ENCODE peak calls at places on chromosomes 2 and 18, in seven cellular contexts. V, A, I, F, U, K and Q are unnamed samples.

GRCh38 chr2:180980185-180980942 is at the start of gene UBE2E3:
- DNase-seq in V (peak; percentile 72), K (peak; percentile 54), U (peak; percentile 85), A (peak; percentile 82), I (peak; percentile 69), F (peak; percentile 88), Q (peak; percentile 82)

GRCh38 chr2:134869941-134870736 is 31.7 kb downstream of the ACMSD start:
- DNase-seq in V (peak; percentile 77), F (no peak), U (peak; percentile 52), K (no peak), I (no peak), A (no peak), Q (no peak)

GRCh38 chr2:218275368-218276072 is 5.2 kb downstream of the PNKD start:
- DNase-seq in I (no peak), U (no peak), K (no peak), A (no peak), F (no peak), V (no peak), Q (no peak)

GRCh38 chr2:155810411-155810810 is 522.1 kb downstream of the NR4A2 start:
- DNase-seq in A (no peak), F (no peak), U (no peak), V (no peak), I (no peak), K (no peak), Q (no peak)

GRCh38 chr18:34283506-34283905 is 58.8 kb upstream of the NOL4 start:
- DNase-seq in F (peak; percentile 18), A (no peak), U (no peak), V (no peak), I (no peak), K (no peak), Q (no peak)

GRCh38 chr2:228602277-228602676 is 420.8 kb upstream of the SPHKAP start:
- DNase-seq in F (no peak), K (no peak), I (no peak), U (peak; percentile 35), V (peak; percentile 34), A (no peak), Q (no peak)

GRCh38 chr2:189552334-189552990 is 28.1 kb downstream of the SLC40A1 start:
- DNase-seq in K (no peak), F (no peak), A (no peak), U (no peak), V (no peak), I (peak; percentile 31), Q (no peak)

GRCh38 chr2:238382381-238382781 is 44.3 kb upstream of the ASB1 start:
- DNase-seq in K (no peak), U (no peak), V (no peak), F (no peak), I (peak; percentile 7), A (no peak), Q (no peak)

GRCh38 chr2:192007819-192008218 is 160.9 kb upstream of the CAVIN2 start:
- DNase-seq in V (peak; percentile 65), K (no peak), F (no peak), A (no peak), U (peak; percentile 65), I (no peak), Q (no peak)

GRCh38 chr2:219627105-219628100 is at the start of gene SLC4A3:
- DNase-seq in I (peak; percentile 62), A (peak; percentile 43), F (peak; percentile 40), U (peak; percentile 22), V (peak; percentile 19), K (no peak), Q (no peak)

GRCh38 chr2:113324684-113325160 is 46.0 kb upstream of the PAX8 start:
- DNase-seq in F (peak; percentile 75), A (no peak), I (peak; percentile 38), K (peak; percentile 15), V (peak; percentile 48), U (peak; percentile 40), Q (peak; percentile 78)

GRCh38 chr2:11022064-11022463 is 110.3 kb downstream of the KCNF1 start:
- DNase-seq in I (no peak), U (no peak), A (no peak), K (no peak), V (no peak), F (peak; percentile 42), Q (no peak)

GRCh38 chr2:119545754-119546445 is 1.7 kb downstream of the CFAP221 start:
- DNase-seq in A (no peak), U (peak; percentile 27), K (no peak), I (no peak), V (no peak), F (no peak), Q (no peak)

GRCh38 chr2:217695033-217695520 is 307.7 kb downstream of the TNS1 start:
- DNase-seq in F (no peak), A (no peak), I (peak; percentile 99), V (peak; percentile 97), K (no peak), U (peak; percentile 99), Q (no peak)

GRCh38 chr2:55620123-55620779 is 2.8 kb upstream of the PPP4R3B start:
- DNase-seq in V (peak; percentile 14), F (peak; percentile 51), I (peak; percentile 48), A (no peak), U (peak; percentile 24), K (no peak), Q (peak; percentile 48)

GRCh38 chr18:36187138-36187825 is at the start of gene MOCOS:
- DNase-seq in A (peak; percentile 61), V (peak; percentile 42), K (no peak), I (peak; percentile 85), F (peak; percentile 73), U (peak; percentile 67), Q (peak; percentile 85)

GRCh38 chr2:88845772-88846661 is 154.5 kb downstream of the RPIA start:
- DNase-seq in I (no peak), U (no peak), K (no peak), V (no peak), F (no peak), A (no peak), Q (no peak)

GRCh38 chr2:3172265-3172935 is 205.2 kb downstream of the EIPR1 start:
- DNase-seq in V (no peak), K (no peak), F (no peak), A (no peak), U (no peak), I (no peak), Q (no peak)

GRCh38 chr2:237996041-237996593 is 29.3 kb downstream of the UBE2F start:
- DNase-seq in U (peak; percentile 62), K (no peak), F (no peak), I (peak; percentile 6), V (peak; percentile 84), A (no peak), Q (no peak)

GRCh38 chr2:43576983-43577892 is 18.6 kb downstream of the THADA start:
- DNase-seq in V (peak; percentile 84), U (peak; percentile 74), K (no peak), A (peak; percentile 15), F (peak; percentile 56), I (peak; percentile 72), Q (no peak)

GRCh38 chr2:120868366-120868765 is 132.7 kb downstream of the GLI2 start:
- DNase-seq in K (no peak), U (no peak), F (no peak), I (no peak), A (no peak), V (no peak), Q (no peak)

GRCh38 chr18:22346342-22346967 is 71.3 kb downstream of the CTAGE1 start:
- DNase-seq in K (no peak), A (no peak), U (peak; percentile 69), I (no peak), F (no peak), V (peak; percentile 83), Q (no peak)

DNA sequence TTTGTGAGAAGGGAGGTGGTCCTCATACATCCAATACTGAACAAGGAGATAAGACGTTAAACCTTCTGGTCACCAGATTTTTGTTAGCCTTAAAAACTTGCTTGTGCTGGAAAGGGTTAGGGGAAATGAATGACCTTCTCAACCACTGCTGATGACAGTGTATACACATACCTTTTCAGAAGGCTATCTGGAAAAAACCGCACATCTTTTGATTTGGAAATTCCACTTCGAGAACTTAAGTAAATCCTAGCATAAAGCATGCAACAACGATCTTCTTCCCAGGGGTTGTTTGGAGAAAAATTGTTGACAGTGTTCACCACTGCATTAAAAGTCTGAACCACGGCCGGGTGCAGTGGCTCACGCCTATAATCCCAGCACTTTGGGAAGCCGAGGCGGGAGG is 7.6 kb downstream of the YWHAQ start:
- DNase-seq in K (no peak), U (peak; percentile 51), F (no peak), A (no peak), V (peak; percentile 51), I (no peak), Q (no peak)
- H3K23ac ChIP-seq in K (no peak overlapping the region), U (no peak overlapping the region), F (no peak overlapping the region), A (no peak overlapping the region), V (no peak overlapping the region), I (no peak overlapping the region), Q (no peak overlapping the region)

GRCh38 chr18:595571-595970 is 1.2 kb upstream of the CLUL1 start:
- DNase-seq in A (no peak), I (no peak), V (no peak), K (no peak), F (no peak), U (no peak), Q (no peak)

GRCh38 chr18:604771-605170 is 8.0 kb downstream of the CLUL1 start:
- DNase-seq in K (no peak), F (no peak), I (no peak), V (no peak), A (no peak), U (no peak), Q (no peak)

GRCh38 chr18:598053-598665 is 1.4 kb downstream of the CLUL1 start:
- DNase-seq in V (no peak), K (no peak), A (no peak), F (peak; percentile 24), I (no peak), U (no peak), Q (no peak)

GRCh38 chr18:596288-596881 is 403 bp upstream of the CLUL1 start:
- DNase-seq in F (peak; percentile 87), I (peak; percentile 70), U (no peak), V (no peak), K (peak; percentile 68), A (peak; percentile 37), Q (peak; percentile 82)

GRCh38 chr18:600107-600506 is 3.3 kb downstream of the CLUL1 start:
- DNase-seq in V (no peak), I (no peak), U (no peak), A (no peak), F (no peak), K (no peak), Q (no peak)
- H3K18ac ChIP-seq in V (no peak overlapping the region), I (no peak overlapping the region), U (no peak overlapping the region), A (no peak overlapping the region), F (no peak overlapping the region), K (no peak overlapping the region), Q (no peak overlapping the region)

DNA sequence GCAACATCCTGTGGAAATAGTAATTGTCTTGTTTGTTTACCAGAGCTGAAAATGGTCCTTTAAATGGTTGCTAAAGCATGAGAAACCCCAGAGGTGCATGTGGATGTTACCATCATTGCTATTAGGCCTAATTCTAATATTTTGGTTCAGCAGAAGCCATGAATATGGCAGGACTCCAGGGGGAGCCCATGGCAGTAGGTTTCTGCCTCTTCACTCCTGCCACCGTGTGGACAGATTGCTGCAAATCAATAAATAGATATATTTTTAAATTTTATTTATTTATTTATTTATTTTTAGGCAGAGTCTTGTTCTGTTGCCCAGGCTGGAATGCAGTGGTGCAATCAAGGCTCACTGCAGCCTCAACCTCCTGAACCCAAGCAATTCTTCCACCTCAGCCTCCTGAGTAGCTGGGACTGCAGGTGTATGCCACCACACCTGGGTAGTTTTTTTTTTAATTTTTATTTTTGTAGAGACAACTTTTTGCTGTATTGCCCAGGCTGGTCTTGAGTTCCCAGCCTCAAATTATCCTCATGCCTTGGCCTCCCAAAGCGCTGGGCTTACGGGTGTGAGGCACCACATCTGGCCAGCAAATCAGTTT is 54.9 kb upstream of the CAPN13 start:
- DNase-seq in U (peak; percentile 56), I (peak; percentile 74), F (peak; percentile 78), V (peak; percentile 73), K (peak; percentile 41), A (peak; percentile 24), Q (peak; percentile 58)
- H3K23ac ChIP-seq in U (no peak overlapping the region), I (no peak overlapping the region), F (no peak overlapping the region), V (no peak overlapping the region), K (no peak overlapping the region), A (no peak overlapping the region), Q (no peak overlapping the region)

GRCh38 chr2:167200025-167200424 is 311.7 kb downstream of the XIRP2 start:
- DNase-seq in A (no peak), V (no peak), I (no peak), U (no peak), K (no peak), F (no peak), Q (no peak)
- H3K18ac ChIP-seq in A (no peak overlapping the region), V (no peak overlapping the region), I (no peak overlapping the region), U (no peak overlapping the region), K (no peak overlapping the region), F (no peak overlapping the region), Q (no peak overlapping the region)